ENCODE peak calls at places on chromosomes 3 and 15, in five cellular contexts. R is left lung, G is foreskin fibroblast, C is cardiac fibroblast, V is right atrium auricular region. U is an unnamed sample.

GRCh38 chr15:65328506-65329297 is 24.2 kb downstream of the RNU5B-1 start:
- DNase-seq in R (no peak), G (no peak), C (no peak), V (no peak), U (no peak)

GRCh38 chr3:71389911-71390573 is 193.5 kb downstream of the FOXP1 start:
- DNase-seq in R (no peak), G (peak; percentile 29), C (peak; percentile 58), V (peak; percentile 68), U (peak; percentile 12)

GRCh38 chr15:73321496-73322344 is 47.0 kb downstream of the HCN4 start:
- DNase-seq in R (no peak), G (no peak), C (no peak), V (no peak), U (no peak)

GRCh38 chr15:82066455-82066854 is 20.6 kb upstream of the MEX3B start:
- DNase-seq in R (no peak), G (no peak), C (no peak), V (no peak), U (no peak)

GRCh38 chr15:41789237-41789636 is 15.0 kb downstream of the MAPKBP1 start:
- DNase-seq in R (no peak), G (no peak), C (no peak), V (no peak), U (no peak)

GRCh38 chr3:86388848-86389247 is 602.1 kb downstream of the VGLL3 start:
- DNase-seq in R (no peak), G (no peak), C (no peak), V (no peak), U (no peak)

GRCh38 chr15:82298520-82298919 is 35.9 kb downstream of the SAXO2 start:
- DNase-seq in R (no peak), G (no peak), C (no peak), V (no peak), U (no peak)

GRCh38 chr3:44892689-44893088 is 18.3 kb downstream of the TGM4 start:
- DNase-seq in R (no peak), G (no peak), C (peak; percentile 81), V (no peak), U (no peak)

GRCh38 chr3:123151251-123151705 is 50.5 kb upstream of the SEC22A start:
- DNase-seq in R (no peak), G (no peak), C (no peak), V (peak; percentile 36), U (no peak)

GRCh38 chr15:44045217-44045616 is 149.9 kb downstream of the FRMD5 start:
- DNase-seq in R (no peak), G (no peak), C (no peak), V (no peak), U (no peak)

GRCh38 chr3:32148356-32148755 is 41.9 kb downstream of the GPD1L start:
- DNase-seq in R (no peak), G (peak; percentile 6), C (no peak), V (no peak), U (peak; percentile 21)

GRCh38 chr3:149547413-149547812 is 72.9 kb downstream of the TM4SF4 start:
- DNase-seq in R (no peak), G (no peak), C (peak; percentile 50), V (peak; percentile 78), U (no peak)

GRCh38 chr3:191246628-191247027 is 47.6 kb downstream of the OSTN start:
- DNase-seq in R (no peak), G (peak; percentile 73), C (peak; percentile 72), V (no peak), U (peak; percentile 23)

GRCh38 chr3:184379375-184380209 is at the start of gene CHRD:
- DNase-seq in R (no peak), G (no peak), C (no peak), V (no peak), U (no peak)

GRCh38 chr15:44215594-44215993 is 20.5 kb upstream of the FRMD5 start:
- DNase-seq in R (no peak), G (peak; percentile 79), C (peak; percentile 91), V (no peak), U (peak; percentile 61)

GRCh38 chr3:149340310-149340933 is 7.0 kb upstream of the TM4SF18 start:
- DNase-seq in R (no peak), G (peak; percentile 46), C (peak; percentile 82), V (no peak), U (no peak)

GRCh38 chr3:117117188-117117936 is 407.8 kb downstream of the TUSC7 start:
- DNase-seq in R (no peak), G (no peak), C (no peak), V (no peak), U (no peak)

GRCh38 chr15:26805470-26805869 is 32.6 kb upstream of the GABRB3 start:
- DNase-seq in R (no peak), G (no peak), C (no peak), V (no peak), U (no peak)

GRCh38 chr3:62500556-62501294 is 127.4 kb upstream of the FEZF2 start:
- DNase-seq in R (no peak), G (no peak), C (no peak), V (no peak), U (no peak)

GRCh38 chr3:174431717-174432116 is 427.4 kb upstream of the NAALADL2 start:
- DNase-seq in R (no peak), G (peak; percentile 20), C (peak; percentile 74), V (no peak), U (no peak)

GRCh38 chr3:43747641-43748040 is 56.9 kb downstream of the ABHD5 start:
- DNase-seq in R (no peak), G (peak; percentile 66), C (peak; percentile 53), V (no peak), U (no peak)

GRCh38 chr3:188578579-188579363 is 424.8 kb downstream of the LPP start:
- DNase-seq in R (no peak), G (peak; percentile 73), C (peak; percentile 93), V (peak; percentile 76), U (no peak)

GRCh38 chr3:28053759-28054158 is 187.7 kb upstream of the CMC1 start:
- DNase-seq in R (no peak), G (peak; percentile 9), C (peak; percentile 89), V (no peak), U (no peak)

GRCh38 chr3:101900316-101900715 is 51.0 kb downstream of the NFKBIZ start:
- DNase-seq in R (no peak), G (no peak), C (no peak), V (no peak), U (no peak)

GRCh38 chr3:87247086-87247781 is 20.1 kb downstream of the CHMP2B start:
- DNase-seq in R (no peak), G (no peak), C (peak; percentile 39), V (no peak), U (no peak)

GRCh38 chr3:32106929-32107362 is 526 bp downstream of the GPD1L start:
- DNase-seq in R (peak; percentile 85), G (no peak), C (peak; percentile 19), V (no peak), U (no peak)

GRCh38 chr3:22156868-22157267 is 405.9 kb upstream of the ZNF385D start:
- DNase-seq in R (no peak), G (no peak), C (no peak), V (no peak), U (no peak)

GRCh38 chr3:143207338-143207961 is 87.9 kb downstream of the CHST2 start:
- DNase-seq in R (no peak), G (peak; percentile 62), C (peak; percentile 61), V (no peak), U (peak; percentile 96)

GRCh38 chr3:38586546-38587520 is 62.7 kb downstream of the SCN5A start:
- DNase-seq in R (no peak), G (no peak), C (no peak), V (peak; percentile 38), U (no peak)

GRCh38 chr3:23035927-23036640 is 167.0 kb upstream of the UBE2E2 start:
- DNase-seq in R (peak; percentile 42), G (no peak), C (no peak), V (no peak), U (no peak)

GRCh38 chr15:101452572-101452971 is 36.9 kb downstream of the PCSK6 start:
- DNase-seq in R (peak; percentile 55), G (no peak), C (no peak), V (no peak), U (no peak)

GRCh38 chr3:140206196-140207040 is 271.4 kb downstream of the CLSTN2 start:
- DNase-seq in R (no peak), G (no peak), C (peak; percentile 36), V (no peak), U (no peak)

GRCh38 chr15:22948056-22948455 is 32.1 kb downstream of the CYFIP1 start:
- DNase-seq in R (no peak), G (no peak), C (no peak), V (no peak), U (no peak)

GRCh38 chr3:294096-294495 is 97.5 kb downstream of the CHL1 start:
- DNase-seq in R (no peak), G (no peak), C (no peak), V (no peak), U (no peak)

GRCh38 chr3:14525685-14526631 is 14.2 kb downstream of the GRIP2 start:
- DNase-seq in R (peak; percentile 54), G (peak; percentile 2), C (peak; percentile 50), V (no peak), U (no peak)

GRCh38 chr15:61367953-61368352 is 138.9 kb upstream of the RORA start:
- DNase-seq in R (no peak), G (no peak), C (no peak), V (no peak), U (no peak)

GRCh38 chr15:88476635-88477038 is 9.1 kb downstream of the MRPS11 start:
- DNase-seq in R (no peak), G (peak; percentile 33), C (peak; percentile 57), V (no peak), U (no peak)

DNA sequence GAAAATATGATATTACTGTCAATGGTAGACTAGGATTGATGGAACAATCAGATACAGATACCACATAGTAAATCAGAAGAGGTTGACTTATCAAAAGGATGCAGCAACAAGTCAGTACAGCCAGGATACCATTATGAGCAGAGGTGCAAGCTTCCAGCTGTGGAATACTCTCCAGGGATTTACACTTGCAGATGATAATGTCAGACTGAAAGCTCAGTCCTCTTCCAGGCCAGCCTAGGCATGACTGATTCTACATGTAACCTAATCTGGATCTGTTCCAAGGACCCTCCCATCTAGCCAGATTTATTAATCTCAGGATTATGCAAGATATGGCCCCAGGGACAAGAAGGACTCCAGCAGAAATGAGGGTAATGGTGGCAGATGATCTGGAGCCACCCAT is 8.2 kb downstream of the FILIP1L start:
- DNase-seq in R (no peak), G (no peak), C (peak; percentile 22), V (no peak), U (no peak)
- H3K4me3 ChIP-seq in R (no peak overlapping the region), G (no peak overlapping the region), C (no peak overlapping the region), V (no peak overlapping the region), U (no peak overlapping the region)

DNA sequence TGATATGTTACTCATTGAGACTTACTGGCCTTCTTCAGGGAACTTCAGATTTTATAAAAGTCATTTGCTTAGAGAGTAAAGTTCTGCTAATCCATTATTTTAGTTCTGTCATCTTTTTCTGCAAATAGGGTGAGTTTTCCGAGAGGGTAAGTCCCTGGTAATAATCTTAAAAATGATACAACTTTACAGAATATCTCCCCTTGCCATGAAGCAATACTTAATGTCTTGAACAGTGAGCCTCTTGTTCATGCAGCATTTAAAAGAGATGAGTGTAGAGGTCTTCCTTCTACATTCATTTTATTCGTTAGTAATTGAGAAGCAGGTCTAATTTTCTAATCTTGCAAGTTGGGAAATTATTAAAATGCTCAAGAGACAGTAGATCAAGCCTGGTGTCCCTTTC is 52.6 kb downstream of the MBNL1 start:
- DNase-seq in R (no peak), G (no peak), C (no peak), V (no peak), U (no peak)
- H3K4me3 ChIP-seq in R (no peak overlapping the region), G (no peak overlapping the region), C (no peak overlapping the region), V (no peak overlapping the region), U (no peak overlapping the region)

GRCh38 chr15:40282144-40282869 is 557 bp downstream of the ANKRD63 start:
- DNase-seq in R (peak; percentile 93), G (no peak), C (peak; percentile 24), V (no peak), U (no peak)
- H3K4me3 ChIP-seq in R (peak overlapping the region; percentile 59), G (peak overlapping the region; percentile 42), C (peak overlapping the region; percentile 33), V (peak overlapping the region; percentile 29), U (peak overlapping the region; percentile 16)

GRCh38 chr3:129604223-129604941 is 2.1 kb downstream of the PLXND1 start:
- DNase-seq in R (no peak), G (no peak), C (no peak), V (no peak), U (no peak)
- H3K4me3 ChIP-seq in R (peak overlapping the region; percentile 86), G (peak overlapping the region; percentile 96), C (peak overlapping the region; percentile 99), V (peak overlapping the region; percentile 75), U (peak overlapping the region; percentile 56)